ENCODE peak calls at places on chromosomes 13 and 19, in nine cellular contexts. T is lower leg skin; J is upper lobe of right lung; O is hepatocyte; F is activated CD8-positive, alpha-beta T cell treated with anti-CD3 and anti-CD28 coated beads for 36 hours; A is choroid plexus epithelial cell; R is body of pancreas; N is neural progenitor cell; V is nephron progenitor cell. P is an unnamed sample.

GRCh38 chr13:62321139-62321538 is 905.5 kb upstream of the PCDH20 start:
- DNase-seq in T (no peak), J (no peak), O (no peak), F (no peak), A (no peak), R (no peak), N (no peak), V (no peak), P (no peak)

GRCh38 chr13:94239135-94239534 is 240.3 kb downstream of the DCT start:
- DNase-seq in T (no peak), J (no peak), O (no peak), F (peak), A (peak), R (no peak), N (no peak), V (no peak), P (no peak)

GRCh38 chr19:36140289-36141038 is 598 bp downstream of the CAPNS1 start:
- DNase-seq in T (no peak), J (no peak), O (peak), F (peak), A (peak), R (peak), N (peak), V (peak), P (peak)

GRCh38 chr13:52644108-52644507 is 1.9 kb downstream of the HNRNPA1L2 start:
- DNase-seq in T (no peak), J (no peak), O (no peak), F (no peak), A (peak), R (no peak), N (no peak), V (peak), P (no peak)

GRCh38 chr13:80873589-80873988 is 532.7 kb upstream of the SPRY2 start:
- DNase-seq in T (no peak), J (no peak), O (no peak), F (peak), A (peak), R (no peak), N (no peak), V (no peak), P (no peak)

GRCh38 chr13:27132538-27132937 is 39.1 kb downstream of the USP12 start:
- DNase-seq in T (no peak), J (no peak), O (no peak), F (peak), A (no peak), R (no peak), N (no peak), V (no peak), P (no peak)

GRCh38 chr19:14093117-14093784 is 2.7 kb upstream of the SAMD1 start:
- DNase-seq in T (no peak), J (no peak), O (no peak), F (no peak), A (no peak), R (no peak), N (no peak), V (no peak), P (no peak)

GRCh38 chr19:49149652-49150105 is 5.5 kb downstream of the HRC start:
- DNase-seq in T (peak), J (peak), O (peak), F (no peak), A (peak), R (peak), N (peak), V (peak), P (peak)

GRCh38 chr13:113786262-113786841 is 27.3 kb downstream of the TMEM255B start:
- DNase-seq in T (no peak), J (peak), O (no peak), F (no peak), A (peak), R (no peak), N (no peak), V (no peak), P (no peak)

GRCh38 chr13:21812192-21812626 is 141.3 kb downstream of the FGF9 start:
- DNase-seq in T (no peak), J (no peak), O (peak), F (no peak), A (no peak), R (peak), N (peak), V (peak), P (no peak)

GRCh38 chr13:74886496-74886895 is 595.5 kb downstream of the TBC1D4 start:
- DNase-seq in T (no peak), J (no peak), O (no peak), F (no peak), A (peak), R (no peak), N (no peak), V (no peak), P (no peak)

GRCh38 chr19:13008926-13009787 is 13.9 kb downstream of the NFIX start:
- DNase-seq in T (no peak), J (no peak), O (no peak), F (no peak), A (no peak), R (no peak), N (no peak), V (no peak), P (no peak)

GRCh38 chr19:29672933-29673336 is 7.7 kb downstream of the PLEKHF1 start:
- DNase-seq in T (no peak), J (peak), O (no peak), F (peak), A (no peak), R (no peak), N (no peak), V (no peak), P (no peak)

GRCh38 chr13:98033277-98034247 is 80.1 kb downstream of the IPO5 start:
- DNase-seq in T (no peak), J (no peak), O (peak), F (no peak), A (peak), R (peak), N (peak), V (peak), P (peak)

DNA sequence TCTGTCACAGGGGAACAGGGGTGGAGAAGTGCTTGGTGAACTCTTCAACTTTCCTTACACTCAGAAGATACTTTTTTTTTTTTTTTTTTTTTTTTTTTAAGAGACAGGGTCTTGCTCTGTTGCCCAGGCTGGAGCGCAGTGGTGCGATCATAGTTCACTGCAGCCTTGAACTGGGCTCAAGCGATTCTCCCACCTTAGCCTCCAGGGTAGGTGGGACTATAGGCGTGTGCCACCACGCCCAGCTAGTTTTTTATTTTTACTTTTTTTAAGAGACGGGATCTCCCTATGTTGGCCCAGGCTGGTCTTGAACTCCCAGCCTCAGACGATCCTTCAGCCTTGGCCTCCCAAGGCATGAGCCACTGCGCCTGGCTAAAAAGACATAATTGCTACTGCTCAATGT is 11.5 kb downstream of the CEBPG start:
- DNase-seq in T (no peak), J (no peak), O (no peak), F (no peak), A (no peak), R (no peak), N (no peak), V (no peak), P (no peak)
- TF ChIP-seq CTCF in T (no peak), J (no peak), O (no peak), F (no peak), A (no peak), R (no peak), N (no peak), V (no peak), P (no peak)

GRCh38 chr19:31354919-31355318 is 5.7 kb upstream of the TSHZ3 start:
- DNase-seq in T (no peak), J (no peak), O (no peak), F (no peak), A (no peak), R (no peak), N (peak), V (peak), P (no peak)

GRCh38 chr19:31352296-31352781 is 3.1 kb upstream of the TSHZ3 start:
- DNase-seq in T (no peak), J (no peak), O (no peak), F (no peak), A (no peak), R (no peak), N (peak), V (no peak), P (no peak)

GRCh38 chr19:31352782-31353651 is 3.8 kb upstream of the TSHZ3 start:
- DNase-seq in T (no peak), J (no peak), O (no peak), F (no peak), A (no peak), R (no peak), N (peak), V (peak), P (no peak)

GRCh38 chr19:31354316-31354715 is 5.1 kb upstream of the TSHZ3 start:
- DNase-seq in T (no peak), J (no peak), O (no peak), F (no peak), A (no peak), R (no peak), N (no peak), V (no peak), P (no peak)

GRCh38 chr19:31353826-31354225 is 4.6 kb upstream of the TSHZ3 start:
- DNase-seq in T (no peak), J (no peak), O (no peak), F (peak), A (no peak), R (peak), N (peak), V (no peak), P (no peak)
- TF ChIP-seq CTCF in T (no peak), J (no peak), O (no peak), F (no peak), A (no peak), R (no peak), N (peak), V (no peak), P (no peak)

GRCh38 chr13:110953416-110953815 is 38.5 kb upstream of the ANKRD10 start:
- DNase-seq in T (no peak), J (no peak), O (no peak), F (no peak), A (no peak), R (no peak), N (no peak), V (no peak), P (no peak)

GRCh38 chr13:110953833-110954532 is 39.1 kb upstream of the ANKRD10 start:
- DNase-seq in T (no peak), J (no peak), O (no peak), F (no peak), A (no peak), R (no peak), N (no peak), V (no peak), P (no peak)

GRCh38 chr13:110957931-110958330 is 43.1 kb upstream of the ANKRD10 start:
- DNase-seq in T (no peak), J (no peak), O (no peak), F (no peak), A (no peak), R (no peak), N (no peak), V (no peak), P (no peak)

GRCh38 chr13:110960219-110960618 is 45.4 kb upstream of the ANKRD10 start:
- DNase-seq in T (no peak), J (no peak), O (no peak), F (no peak), A (no peak), R (no peak), N (no peak), V (no peak), P (no peak)

GRCh38 chr13:110957181-110957884 is 42.5 kb upstream of the ANKRD10 start:
- DNase-seq in T (no peak), J (no peak), O (no peak), F (peak), A (peak), R (no peak), N (no peak), V (no peak), P (no peak)
- TF ChIP-seq CTCF in T (no peak), J (no peak), O (peak), F (no peak), A (peak), R (no peak), N (peak), V (no peak), P (no peak)

GRCh38 chr19:47096721-47097120 is 16.9 kb downstream of the ZC3H4 start:
- DNase-seq in T (no peak), J (no peak), O (no peak), F (no peak), A (no peak), R (peak), N (no peak), V (no peak), P (peak)

GRCh38 chr19:47094557-47095517 is 18.7 kb downstream of the ZC3H4 start:
- DNase-seq in T (no peak), J (peak), O (peak), F (peak), A (peak), R (peak), N (no peak), V (no peak), P (peak)

GRCh38 chr19:47093254-47093653 is 20.3 kb downstream of the ZC3H4 start:
- DNase-seq in T (no peak), J (no peak), O (no peak), F (no peak), A (peak), R (no peak), N (no peak), V (no peak), P (no peak)

GRCh38 chr19:47095707-47096704 is 17.6 kb downstream of the ZC3H4 start:
- DNase-seq in T (peak), J (peak), O (peak), F (peak), A (peak), R (peak), N (no peak), V (no peak), P (peak)

GRCh38 chr19:47093841-47094240 is 19.7 kb downstream of the ZC3H4 start:
- DNase-seq in T (no peak), J (no peak), O (no peak), F (peak), A (peak), R (no peak), N (no peak), V (peak), P (no peak)
- TF ChIP-seq CTCF in T (no peak), J (no peak), O (no peak), F (no peak), A (no peak), R (no peak), N (no peak), V (no peak), P (no peak)

DNA sequence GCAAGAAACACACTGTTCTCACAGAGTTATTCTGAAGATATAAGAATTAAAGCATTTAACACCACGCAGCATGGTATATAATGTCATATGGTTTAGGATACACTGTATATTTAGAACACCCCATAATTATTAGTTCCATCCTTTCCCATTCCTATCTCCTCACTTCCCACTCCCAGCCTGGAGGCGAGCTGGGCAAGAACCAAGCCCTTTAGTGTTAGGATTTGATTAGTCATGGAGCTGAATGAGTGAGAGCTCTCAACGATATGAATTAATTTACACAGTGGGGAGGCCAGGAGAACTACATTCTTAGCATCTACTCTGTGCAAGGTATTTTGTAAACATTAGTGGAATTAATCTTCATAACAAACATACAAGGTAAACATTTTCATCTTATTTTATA is 934.3 kb downstream of the DIAPH3 start:
- DNase-seq in T (no peak), J (no peak), O (no peak), F (no peak), A (no peak), R (no peak), N (no peak), V (no peak), P (no peak)
- TF ChIP-seq CTCF in T (no peak), J (no peak), O (no peak), F (no peak), A (no peak), R (no peak), N (no peak), V (no peak), P (no peak)

DNA sequence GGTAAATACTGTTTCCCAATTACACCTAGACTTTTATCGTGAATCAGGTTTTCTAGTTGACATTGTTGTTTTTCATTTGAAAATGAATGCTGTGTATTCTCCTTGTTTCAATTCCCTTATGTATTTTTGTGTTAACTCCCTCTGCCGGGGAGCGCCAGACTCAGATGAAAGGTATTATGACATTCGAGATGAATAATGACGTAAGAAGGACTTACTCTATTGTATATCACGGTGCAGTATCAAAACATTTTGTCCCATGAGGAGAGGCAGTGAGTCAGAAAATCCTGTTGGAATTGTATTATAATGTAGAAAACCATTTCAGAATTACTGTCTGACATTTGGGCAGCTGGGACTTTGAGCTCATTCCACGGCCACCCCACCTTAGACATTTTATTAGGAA is 61.6 kb downstream of the LRCH1 start:
- DNase-seq in T (no peak), J (no peak), O (no peak), F (no peak), A (peak), R (no peak), N (no peak), V (no peak), P (no peak)
- TF ChIP-seq CTCF in T (no peak), J (no peak), O (no peak), F (no peak), A (peak), R (no peak), N (no peak), V (no peak), P (no peak)

DNA sequence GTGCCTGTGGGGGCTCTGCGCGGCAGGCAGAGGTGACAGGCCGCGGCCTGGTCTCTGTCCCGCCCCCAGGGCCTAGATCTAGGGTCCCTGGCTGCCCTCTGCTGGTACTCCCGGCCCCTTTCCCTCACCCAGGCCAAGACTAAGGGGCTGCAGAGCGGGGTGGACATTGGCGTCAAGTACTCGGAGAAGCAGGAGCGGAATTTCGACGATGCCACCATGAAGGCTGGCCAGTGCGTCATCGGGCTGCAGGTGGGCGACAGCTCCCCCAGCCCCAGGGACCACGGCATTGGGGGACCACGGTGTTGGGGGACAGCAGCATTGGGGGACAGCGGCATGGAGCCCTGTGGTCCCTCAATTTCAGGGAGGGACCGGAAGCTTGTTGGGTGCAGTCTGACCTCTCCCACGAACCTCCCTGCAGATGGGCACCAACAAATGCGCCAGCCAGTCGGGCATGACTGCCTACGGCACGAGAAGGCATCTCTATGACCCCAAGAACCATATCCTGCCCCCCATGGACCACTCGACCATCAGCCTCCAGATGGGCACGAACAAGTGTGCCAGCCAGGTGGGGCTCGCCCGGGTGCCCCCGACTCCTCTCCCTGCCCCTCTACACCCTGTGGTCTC is 3.8 kb upstream of the ABCA7 start:
- DNase-seq in T (no peak), J (no peak), O (no peak), F (peak), A (no peak), R (no peak), N (peak), V (no peak), P (no peak)
- TF ChIP-seq CTCF in T (no peak), J (no peak), O (no peak), F (peak), A (peak), R (no peak), N (peak), V (no peak), P (no peak)

DNA sequence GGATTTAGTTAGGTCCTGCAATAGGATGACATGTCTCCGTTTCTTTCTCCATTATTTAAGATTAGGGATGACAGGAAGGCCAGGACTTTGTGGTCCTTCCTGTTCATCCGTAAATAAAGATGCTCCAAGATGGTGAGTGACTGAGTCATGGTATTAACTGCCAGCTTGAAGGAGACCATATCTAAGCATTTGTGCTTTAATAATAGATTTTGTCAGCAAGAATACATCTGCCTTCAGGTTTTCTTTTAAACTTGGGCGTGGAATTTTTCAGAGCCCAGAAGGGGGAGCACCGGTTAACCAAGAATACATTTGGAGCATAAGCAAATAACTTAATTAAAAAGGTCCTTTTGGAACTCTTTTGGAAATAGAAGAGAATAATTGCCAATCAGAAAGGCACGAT is 68.2 kb downstream of the ARHGAP35 start:
- DNase-seq in T (no peak), J (no peak), O (no peak), F (no peak), A (peak), R (no peak), N (no peak), V (no peak), P (no peak)
- TF ChIP-seq CTCF in T (no peak), J (no peak), O (peak), F (no peak), A (peak), R (no peak), N (peak), V (no peak), P (no peak)

GRCh38 chr19:38537071-38537847 is 80.5 kb downstream of the MAP4K1 start:
- DNase-seq in T (no peak), J (no peak), O (no peak), F (peak), A (no peak), R (no peak), N (no peak), V (no peak), P (no peak)
- TF ChIP-seq CTCF in T (no peak), J (no peak), O (no peak), F (no peak), A (no peak), R (no peak), N (no peak), V (no peak), P (no peak)

GRCh38 chr19:8355631-8356402 is 8.1 kb upstream of the ANGPTL4 start:
- DNase-seq in T (peak), J (peak), O (peak), F (no peak), A (peak), R (peak), N (no peak), V (no peak), P (peak)

GRCh38 chr19:8357007-8357521 is 6.9 kb upstream of the ANGPTL4 start:
- DNase-seq in T (no peak), J (no peak), O (peak), F (no peak), A (peak), R (no peak), N (no peak), V (no peak), P (no peak)

GRCh38 chr19:8352134-8352827 is 9.2 kb upstream of the KANK3 start:
- DNase-seq in T (no peak), J (no peak), O (no peak), F (no peak), A (peak), R (no peak), N (peak), V (no peak), P (no peak)
- TF ChIP-seq CTCF in T (no peak), J (no peak), O (no peak), F (peak), A (no peak), R (no peak), N (no peak), V (no peak), P (no peak)

P was measured in Calu3.